ENCODE peak calls at places on chromosomes 12 and 14, in four cellular contexts. K, Z, D and M are unnamed samples.

GRCh38 chr12:52147367-52147972 is 44.3 kb downstream of the KRT80 start:
- DNase-seq in K (no peak), Z (no peak), D (no peak), M (no peak)

GRCh38 chr12:94754653-94755052 is 104.3 kb upstream of the TMCC3 start:
- DNase-seq in K (no peak), Z (no peak), D (no peak), M (no peak)

GRCh38 chr12:116736962-116737773 is 701 bp downstream of the SPRING1 start:
- DNase-seq in K (no peak), Z (no peak), D (no peak), M (peak)

GRCh38 chr12:44960856-44961255 is 84.7 kb upstream of the NELL2 start:
- DNase-seq in K (no peak), Z (no peak), D (no peak), M (no peak)

GRCh38 chr12:19850341-19851065 is 411.2 kb downstream of the AEBP2 start:
- DNase-seq in K (no peak), Z (peak), D (no peak), M (no peak)

GRCh38 chr12:51307655-51308593 is 16.1 kb downstream of the BIN2 start:
- DNase-seq in K (peak), Z (no peak), D (no peak), M (no peak)

GRCh38 chr12:108729612-108730336 is 1.5 kb downstream of the CORO1C start:
- DNase-seq in K (no peak), Z (no peak), D (no peak), M (no peak)

GRCh38 chr12:117441751-117442150 is 80.3 kb upstream of the NOS1 start:
- DNase-seq in K (no peak), Z (no peak), D (no peak), M (no peak)

GRCh38 chr14:81366259-81366658 is 33.9 kb downstream of the STON2 start:
- DNase-seq in K (no peak), Z (no peak), D (no peak), M (no peak)

GRCh38 chr12:76259660-76260389 is 88.4 kb downstream of the BBS10 start:
- DNase-seq in K (no peak), Z (no peak), D (no peak), M (no peak)

GRCh38 chr14:69543341-69544249 is 31.1 kb downstream of the CCDC177 start:
- DNase-seq in K (no peak), Z (peak), D (no peak), M (peak)

GRCh38 chr12:107610030-107610859 is 75.4 kb upstream of the PWP1 start:
- DNase-seq in K (peak), Z (no peak), D (no peak), M (peak)

GRCh38 chr14:99562848-99563748 is 40.9 kb downstream of the CCDC85C start:
- DNase-seq in K (no peak), Z (no peak), D (no peak), M (no peak)

GRCh38 chr14:86708846-86709339 is 1178.9 kb downstream of the FLRT2 start:
- DNase-seq in K (no peak), Z (no peak), D (no peak), M (no peak)

GRCh38 chr14:85313801-85314207 is 216.1 kb upstream of the FLRT2 start:
- DNase-seq in K (no peak), Z (no peak), D (no peak), M (no peak)

GRCh38 chr12:105481906-105482305 is 151.4 kb downstream of the C12orf75 start:
- DNase-seq in K (no peak), Z (no peak), D (no peak), M (no peak)

GRCh38 chr12:82124711-82125110 is 233.5 kb downstream of the CCDC59 start:
- DNase-seq in K (no peak), Z (no peak), D (no peak), M (no peak)

GRCh38 chr14:70018713-70019201 is 139.5 kb downstream of the SMOC1 start:
- DNase-seq in K (no peak), Z (no peak), D (no peak), M (no peak)

GRCh38 chr12:124179936-124180605 is 114.8 kb upstream of the RFLNA start:
- DNase-seq in K (no peak), Z (no peak), D (no peak), M (no peak)

GRCh38 chr12:62934799-62935674 is at the start of gene PPM1H:
- DNase-seq in K (no peak), Z (peak), D (no peak), M (peak)

GRCh38 chr12:103812789-103813188 is 28.2 kb downstream of the NT5DC3 start:
- DNase-seq in K (no peak), Z (no peak), D (no peak), M (no peak)

GRCh38 chr14:40841886-40842285 is 764.8 kb upstream of the LRFN5 start:
- DNase-seq in K (no peak), Z (no peak), D (no peak), M (no peak)

GRCh38 chr14:30938617-30939016 is 64.3 kb downstream of the COCH start:
- DNase-seq in K (no peak), Z (no peak), D (no peak), M (no peak)

GRCh38 chr12:75935544-75936242 is 95.9 kb downstream of the PHLDA1 start:
- DNase-seq in K (no peak), Z (no peak), D (no peak), M (no peak)

GRCh38 chr14:68795602-68796417 is 2.9 kb upstream of the ZFP36L1 start:
- DNase-seq in K (peak), Z (peak), D (no peak), M (peak)

GRCh38 chr12:110555509-110556406 is 27.4 kb downstream of the PPTC7 start:
- DNase-seq in K (no peak), Z (no peak), D (no peak), M (no peak)

GRCh38 chr14:86852530-86852929 is 1140.5 kb downstream of the GALC start:
- DNase-seq in K (no peak), Z (no peak), D (no peak), M (no peak)